ENCODE peak calls at places on chromosomes 11 and 22, in seven cellular contexts. Y is AG04450, G is spleen, H is dorsolateral prefrontal cortex, W is cardiac muscle cell, O is IMR-90, Q is psoas muscle. E is an unnamed sample.

GRCh38 chr22:24190159-24190540 is 8.9 kb downstream of the SUSD2 start:
- DNase-seq in G (no peak), W (no peak), Y (no peak), O (no peak), Q (peak), H (no peak), E (no peak)

GRCh38 chr11:117121176-117121575 is 22.9 kb upstream of the PAFAH1B2 start:
- DNase-seq in Q (no peak), H (no peak), Y (no peak), G (no peak), O (peak), W (no peak), E (no peak)

GRCh38 chr11:61275191-61275590 is 19.9 kb downstream of the VWCE start:
- DNase-seq in G (no peak), Q (no peak), W (no peak), O (no peak), Y (no peak), H (no peak), E (no peak)

GRCh38 chr11:46693597-46694012 is 6.8 kb downstream of the ARHGAP1 start:
- DNase-seq in Y (no peak), G (no peak), H (no peak), Q (no peak), W (no peak), O (peak), E (no peak)

GRCh38 chr11:10349806-10350205 is 44.9 kb downstream of the ADM start:
- DNase-seq in H (no peak), W (no peak), G (no peak), Q (no peak), O (no peak), Y (no peak), E (no peak)

GRCh38 chr11:74221816-74222215 is 50.7 kb downstream of the PPME1 start:
- DNase-seq in W (no peak), G (no peak), H (no peak), Q (no peak), Y (no peak), O (peak), E (no peak)

GRCh38 chr11:10931761-10932700 is 74.2 kb upstream of the ZBED5 start:
- DNase-seq in H (no peak), Y (no peak), W (peak), G (no peak), Q (peak), O (no peak), E (no peak)

GRCh38 chr11:95501761-95502266 is 270.8 kb upstream of the SESN3 start:
- DNase-seq in O (no peak), Q (no peak), G (no peak), H (no peak), W (no peak), Y (no peak), E (no peak)

GRCh38 chr11:72585762-72586590 is 88.2 kb downstream of the PDE2A start:
- DNase-seq in W (peak), Y (peak), O (peak), Q (peak), H (peak), G (peak), E (peak)

GRCh38 chr11:46277623-46278386 is at the start of gene CREB3L1:
- DNase-seq in W (peak), H (no peak), O (no peak), Q (peak), Y (no peak), G (no peak), E (peak)

GRCh38 chr22:49574861-49575702 is 252.6 kb downstream of the BRD1 start:
- DNase-seq in G (peak), H (no peak), Q (peak), O (no peak), W (no peak), Y (no peak), E (no peak)

GRCh38 chr11:20443596-20443995 is 56.1 kb downstream of the PRMT3 start:
- DNase-seq in G (no peak), W (peak), H (no peak), Q (no peak), Y (no peak), O (peak), E (peak)

GRCh38 chr11:117328414-117329010 is 858 bp downstream of the CEP164 start:
- DNase-seq in O (peak), Y (no peak), G (peak), H (no peak), Q (no peak), W (peak), E (no peak)

GRCh38 chr11:58726594-58727414 is 4.9 kb downstream of the GLYAT start:
- DNase-seq in G (no peak), Q (no peak), H (no peak), Y (no peak), O (no peak), W (no peak), E (peak)

GRCh38 chr11:17221968-17222367 is 14.2 kb upstream of the PIK3C2A start:
- DNase-seq in G (no peak), Q (no peak), H (no peak), Y (no peak), W (no peak), O (peak), E (no peak)

GRCh38 chr22:49208768-49209252 is 618.9 kb downstream of the BRD1 start:
- DNase-seq in H (no peak), G (peak), Y (no peak), O (no peak), Q (no peak), W (peak), E (peak)

GRCh38 chr11:6468712-6469495 is 4.8 kb downstream of the TRIM3 start:
- DNase-seq in W (peak), Q (peak), Y (peak), H (peak), G (peak), O (peak), E (peak)

GRCh38 chr11:534592-535518 is 521 bp downstream of the HRAS start:
- DNase-seq in W (peak), G (peak), Q (peak), H (peak), O (no peak), Y (no peak), E (no peak)

GRCh38 chr11:79363261-79363660 is 77.6 kb downstream of the TENM4 start:
- DNase-seq in G (no peak), H (no peak), O (no peak), W (no peak), Q (no peak), Y (no peak), E (no peak)

GRCh38 chr22:35542972-35543516 is 2.4 kb downstream of the RASD2 start:
- DNase-seq in O (no peak), W (no peak), G (no peak), H (no peak), Y (no peak), Q (no peak), E (no peak)

GRCh38 chr11:26777276-26777939 is 55.5 kb upstream of the SLC5A12 start:
- DNase-seq in H (no peak), W (no peak), Y (no peak), Q (no peak), G (no peak), O (peak), E (no peak)

GRCh38 chr22:29268511-29269229 is 602 bp downstream of the EWSR1 start:
- DNase-seq in G (no peak), W (peak), O (peak), H (peak), Y (peak), Q (peak), E (peak)

GRCh38 chr11:32821517-32821916 is 8.2 kb upstream of the PRRG4 start:
- DNase-seq in G (no peak), H (no peak), Q (no peak), W (no peak), Y (no peak), O (no peak), E (peak)

GRCh38 chr11:126366064-126366822 is 10.8 kb downstream of the ST3GAL4 start:
- DNase-seq in H (no peak), O (no peak), W (no peak), Y (no peak), Q (no peak), G (peak), E (no peak)

GRCh38 chr11:76293189-76293631 is 86.9 kb upstream of the WNT11 start:
- DNase-seq in W (no peak), G (no peak), Q (no peak), Y (no peak), O (no peak), H (no peak), E (no peak)

GRCh38 chr11:10803676-10804075 is 5.0 kb downstream of the EIF4G2 start:
- DNase-seq in Q (no peak), W (no peak), Y (no peak), H (no peak), O (no peak), G (no peak), E (no peak)

DNA sequence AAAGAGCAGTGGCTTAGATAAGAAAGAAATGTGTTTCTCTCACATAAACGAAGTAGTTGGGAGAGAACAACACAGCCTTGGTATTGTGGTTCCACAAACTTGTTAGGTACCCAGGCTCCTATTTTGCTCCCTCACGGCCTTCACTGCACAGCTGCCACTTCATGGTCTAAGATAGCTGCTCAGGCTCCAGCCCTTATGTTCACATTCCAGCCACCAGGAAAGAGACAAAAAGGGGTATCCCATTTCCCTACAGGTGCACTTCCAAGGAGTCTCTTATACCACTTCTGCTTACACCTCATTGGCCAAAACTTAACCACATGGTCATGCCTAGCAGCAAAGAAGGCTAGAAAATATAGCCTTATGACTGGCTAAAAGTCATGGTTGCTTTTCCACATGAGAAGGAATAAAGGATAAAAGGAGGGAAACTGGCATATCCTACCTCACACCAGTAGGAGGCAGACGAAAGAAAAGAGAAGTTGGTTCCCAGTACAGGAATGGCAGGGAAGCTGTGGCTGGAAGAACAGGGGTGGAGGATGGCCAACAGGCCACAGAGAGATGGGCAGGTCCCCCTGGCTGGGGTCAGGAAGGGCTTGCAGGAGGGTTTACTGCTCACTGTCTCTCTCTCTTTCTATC is 5.4 kb upstream of the HDHD5 start:
- DNase-seq in H (no peak), G (peak), W (no peak), Q (no peak), O (no peak), Y (no peak), E (peak)
- TF ChIP-seq CTCF in H (no peak), G (no peak), W (peak), Q (no peak), O (peak), Y (peak), E (peak)

DNA sequence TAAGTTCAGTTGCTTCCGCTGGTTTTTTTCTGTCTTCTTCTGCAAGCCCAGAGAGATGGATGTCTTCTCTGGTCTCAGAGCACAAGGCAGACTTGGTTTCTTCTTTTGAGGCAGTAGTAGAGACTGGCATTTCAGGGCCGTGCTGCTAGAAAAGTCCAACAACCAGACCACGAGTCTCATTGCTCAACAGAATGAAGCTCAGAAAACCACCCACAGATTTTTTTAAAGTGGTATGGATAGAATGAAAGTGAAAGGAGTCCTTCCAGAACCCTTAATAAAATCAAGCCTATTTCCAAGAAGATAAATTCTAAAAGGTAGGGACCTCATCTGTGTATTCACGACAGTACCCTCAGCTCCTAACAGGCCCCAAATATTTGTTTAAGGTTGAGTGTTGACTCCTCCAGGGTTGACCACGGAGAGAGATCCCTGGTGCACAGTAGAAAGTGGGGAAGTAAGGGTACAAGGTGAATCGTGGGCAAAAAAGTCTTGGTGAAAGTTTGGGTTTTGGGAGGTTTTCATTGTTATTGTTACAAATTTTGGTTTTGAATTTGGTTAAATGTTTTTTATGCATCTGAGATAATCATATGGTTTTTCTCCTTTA is 43.6 kb upstream of the DDX6 start:
- DNase-seq in G (no peak), O (peak), Y (no peak), Q (no peak), H (no peak), W (no peak), E (no peak)
- H3K4me3 ChIP-seq in G (no peak), O (no peak), Y (no peak), Q (no peak), H (no peak), W (no peak), E (no peak)

GRCh38 chr11:65471410-65471762 is 27.5 kb upstream of the MALAT1 start:
- DNase-seq in O (peak), Q (peak), G (peak), W (peak), Y (no peak), H (peak), E (peak)
- H3K27ac ChIP-seq in O (peak), Q (peak), G (peak), W (peak), Y (peak), H (peak), E (peak)

GRCh38 chr22:37951305-37951704 is 2.1 kb downstream of the C22orf23 start:
- DNase-seq in H (no peak), G (no peak), O (peak), Q (no peak), Y (no peak), W (no peak), E (peak)
- TF ChIP-seq CTCF in H (no peak), G (no peak), O (peak), Q (no peak), Y (peak), W (no peak), E (peak)

DNA sequence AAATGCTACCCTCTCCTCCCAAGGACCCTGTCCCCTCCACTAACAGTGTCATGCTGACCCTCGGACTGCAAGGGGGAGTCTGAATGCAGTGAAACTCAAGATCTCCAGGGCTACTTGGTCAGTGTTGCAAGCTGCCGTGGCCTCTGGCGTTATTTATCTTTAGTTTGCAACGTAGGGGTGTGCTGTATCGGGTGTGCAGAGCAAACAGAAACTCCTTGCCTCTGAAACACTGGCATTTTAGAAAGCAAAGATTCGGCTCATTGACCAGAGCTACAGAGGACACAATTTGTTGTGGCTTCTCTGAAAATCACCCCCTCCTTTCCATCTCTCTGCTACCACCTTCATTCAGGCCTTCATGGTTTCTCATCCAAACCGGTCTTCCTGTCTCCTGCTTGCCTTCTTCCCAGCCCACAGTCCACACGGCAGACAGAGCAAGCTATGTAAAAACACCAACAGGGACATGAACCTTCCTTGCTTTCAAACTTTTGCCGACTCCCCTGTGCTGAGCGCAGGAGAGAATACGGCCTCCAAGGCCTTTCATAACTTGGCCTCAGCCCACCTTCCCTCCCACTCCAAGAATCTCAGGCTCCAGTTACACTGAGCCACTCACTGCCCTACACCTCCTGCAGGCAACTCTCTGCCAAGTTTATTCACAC is 14.9 kb downstream of the FZD4 start:
- DNase-seq in G (no peak), Y (no peak), Q (peak), H (no peak), W (peak), O (peak), E (peak)
- H3K4me3 ChIP-seq in G (no peak), Y (no peak), Q (peak), H (no peak), W (no peak), O (no peak), E (peak)

DNA sequence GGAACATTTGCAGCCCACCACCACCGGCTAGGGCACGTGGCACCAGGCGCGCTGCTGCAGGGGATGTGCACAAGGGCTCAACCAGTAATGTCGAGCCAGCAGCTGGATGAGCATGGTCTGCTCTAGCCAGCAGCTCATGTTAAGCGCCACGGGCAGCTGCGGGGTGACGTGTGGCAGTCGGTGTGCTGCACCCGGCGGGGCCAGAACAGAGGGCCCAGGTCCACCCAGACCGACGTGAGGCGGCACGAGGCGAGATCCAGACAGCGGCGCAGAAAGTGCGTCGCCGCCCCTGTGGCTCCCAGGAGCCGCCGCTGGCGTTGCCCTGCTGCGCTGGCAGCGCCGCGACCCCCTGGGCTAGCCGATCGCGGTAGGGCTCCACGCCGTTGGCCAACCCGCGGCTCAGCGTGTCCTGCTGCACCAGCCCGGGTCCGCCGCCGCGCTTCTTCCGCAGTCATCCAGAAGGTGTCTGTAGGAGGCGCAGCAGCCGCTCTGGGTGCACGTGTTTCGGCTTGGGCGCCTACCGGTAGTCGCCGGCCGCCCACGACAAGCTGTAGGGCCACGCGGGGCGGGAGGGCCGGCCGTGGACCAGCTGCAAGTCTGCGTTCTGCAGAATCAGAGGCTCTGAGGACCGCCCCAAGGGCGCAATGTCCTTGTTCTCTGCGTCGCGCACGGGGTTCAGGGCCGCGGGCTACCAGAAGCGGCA is 4.6 kb upstream of the GALR3 start:
- DNase-seq in W (peak), H (peak), G (peak), O (peak), Y (no peak), Q (peak), E (peak)
- H3K27ac ChIP-seq in W (peak), H (no peak), G (peak), O (no peak), Y (no peak), Q (no peak), E (no peak)

DNA sequence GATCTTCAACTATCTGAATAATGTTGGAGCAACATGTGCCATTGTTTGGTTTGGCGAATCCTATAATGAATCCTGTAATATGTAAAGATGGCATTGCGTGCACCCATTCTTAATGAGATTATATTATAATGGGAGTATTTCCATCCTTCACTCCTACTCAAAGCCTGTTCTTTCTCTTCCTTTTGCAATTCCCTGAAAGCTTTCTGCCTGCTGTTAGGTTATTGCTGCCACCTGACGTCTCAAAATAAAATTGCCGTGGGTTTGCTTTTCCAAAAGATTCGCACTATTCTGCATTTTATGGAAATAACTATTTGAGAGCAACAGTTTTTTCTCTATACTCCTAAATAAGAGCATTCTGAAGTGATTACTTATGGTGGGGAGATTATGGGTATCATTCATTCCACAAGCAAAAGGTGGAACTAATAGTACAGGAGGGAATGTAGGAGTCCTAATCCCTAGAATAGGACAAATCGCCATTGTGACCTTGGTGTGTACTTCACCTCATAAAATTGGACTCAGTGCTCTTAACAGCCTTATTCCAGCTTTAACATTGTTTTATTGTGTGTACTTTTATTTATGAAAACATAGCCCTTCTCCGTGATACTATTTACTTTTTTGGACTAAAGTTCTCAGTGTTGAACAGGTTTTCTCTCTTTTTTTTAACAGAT is 69.6 kb upstream of the ALKBH3 start:
- DNase-seq in Y (no peak), O (no peak), Q (no peak), W (peak), G (no peak), H (peak), E (peak)
- TF ChIP-seq CTCF in Y (peak), O (peak), Q (peak), W (peak), G (no peak), H (peak), E (peak)

GRCh38 chr22:37485006-37485713 is 1.0 kb downstream of the MFNG start:
- DNase-seq in Q (peak), H (no peak), W (no peak), O (no peak), G (peak), Y (no peak), E (no peak)

GRCh38 chr22:37485714-37486223 is 415 bp downstream of the MFNG start:
- DNase-seq in H (no peak), W (no peak), Y (no peak), Q (no peak), G (peak), O (no peak), E (no peak)

GRCh38 chr22:37483594-37484114 is 2.5 kb downstream of the MFNG start:
- DNase-seq in W (no peak), Q (no peak), G (no peak), H (no peak), Y (no peak), O (no peak), E (no peak)

GRCh38 chr22:37483050-37483449 is 3.1 kb downstream of the MFNG start:
- DNase-seq in Y (no peak), W (no peak), Q (no peak), G (no peak), O (no peak), H (no peak), E (no peak)

GRCh38 chr22:37484115-37485005 is 1.8 kb downstream of the MFNG start:
- DNase-seq in H (no peak), W (no peak), Y (no peak), O (no peak), G (peak), Q (peak), E (no peak)
- H3K4me3 ChIP-seq in H (peak), W (no peak), Y (no peak), O (no peak), G (peak), Q (peak), E (no peak)

E was measured in A673.